ENCODE peak calls at places on chromosomes 1 and 21, in four cellular contexts. I, D, B and X are unnamed samples.

GRCh38 chr1:119783354-119784126 is 14.8 kb upstream of the HMGCS2 start:
- DNase-seq in I (peak; percentile 90), D (no peak), B (no peak), X (no peak)

GRCh38 chr1:180522204-180522497 is 19.8 kb upstream of the ACBD6 start:
- DNase-seq in I (no peak), D (no peak), B (no peak), X (no peak)

GRCh38 chr1:218357211-218357892 is 12.2 kb downstream of the TGFB2 start:
- DNase-seq in I (no peak), D (no peak), B (no peak), X (no peak)

GRCh38 chr1:241612533-241613505 is 27.4 kb downstream of the CHML start:
- DNase-seq in I (peak; percentile 95), D (no peak), B (no peak), X (no peak)

GRCh38 chr1:21264913-21265312 is 25.4 kb downstream of the ECE1 start:
- DNase-seq in I (no peak), D (no peak), B (no peak), X (no peak)

GRCh38 chr1:16720403-16721223 is 19.7 kb upstream of the RNU1-4 start:
- DNase-seq in I (no peak), D (peak; percentile 45), B (no peak), X (peak; percentile 81)

GRCh38 chr21:44525431-44526095 is 14.4 kb downstream of the KRTAP10-1 start:
- DNase-seq in I (no peak), D (no peak), B (peak; percentile 43), X (peak; percentile 23)

GRCh38 chr1:181647314-181648035 is 164.2 kb downstream of the CACNA1E start:
- DNase-seq in I (no peak), D (no peak), B (no peak), X (no peak)

GRCh38 chr1:234322979-234323378 is 50.3 kb upstream of the COA6 start:
- DNase-seq in I (peak; percentile 15), D (no peak), B (peak; percentile 77), X (no peak)

GRCh38 chr1:209884665-209885117 is 53.3 kb upstream of the SYT14 start:
- DNase-seq in I (peak; percentile 99), D (no peak), B (no peak), X (no peak)

GRCh38 chr1:210358511-210359148 is 29.9 kb downstream of the HHAT start:
- DNase-seq in I (no peak), D (no peak), B (no peak), X (no peak)

GRCh38 chr1:87473203-87473661 is 144.6 kb downstream of the LMO4 start:
- DNase-seq in I (no peak), D (no peak), B (no peak), X (no peak)

GRCh38 chr1:171984850-171985485 is 143.7 kb downstream of the DNM3 start:
- DNase-seq in I (peak; percentile 64), D (no peak), B (no peak), X (no peak)

GRCh38 chr1:18875107-18875795 is 15.8 kb upstream of the TAS1R2 start:
- DNase-seq in I (peak; percentile 83), D (peak; percentile 75), B (peak; percentile 91), X (peak; percentile 88)

GRCh38 chr1:226709942-226710341 is 29.1 kb downstream of the ITPKB start:
- DNase-seq in I (no peak), D (no peak), B (no peak), X (no peak)

GRCh38 chr1:206982216-206982615 is 12.0 kb upstream of the FCAMR start:
- DNase-seq in I (peak; percentile 33), D (no peak), B (no peak), X (no peak)

GRCh38 chr1:106225406-106225805 is 831.1 kb upstream of the PRMT6 start:
- DNase-seq in I (no peak), D (no peak), B (no peak), X (no peak)

GRCh38 chr21:38306833-38307232 is 50.0 kb downstream of the KCNJ15 start:
- DNase-seq in I (peak; percentile 99), D (no peak), B (no peak), X (no peak)

GRCh38 chr1:43437031-43437973 is 16.4 kb downstream of the HYI start:
- DNase-seq in I (no peak), D (no peak), B (no peak), X (no peak)

GRCh38 chr1:9294440-9294773 is 1.7 kb downstream of the SPSB1 start:
- DNase-seq in I (peak; percentile 75), D (no peak), B (no peak), X (no peak)

GRCh38 chr1:48947761-48948537 is 171.3 kb upstream of the BEND5 start:
- DNase-seq in I (no peak), D (no peak), B (no peak), X (no peak)

GRCh38 chr1:46098043-46098712 is 34.3 kb downstream of the PIK3R3 start:
- DNase-seq in I (no peak), D (no peak), B (no peak), X (no peak)

GRCh38 chr1:201190624-201191051 is at the start of gene IGFN1:
- DNase-seq in I (no peak), D (no peak), B (no peak), X (no peak)

GRCh38 chr1:212864201-212864600 is 6.1 kb downstream of the FLVCR1 start:
- DNase-seq in I (no peak), D (no peak), B (no peak), X (no peak)

GRCh38 chr1:212858055-212858460 is at the start of gene FLVCR1:
- DNase-seq in I (peak; percentile 93), D (peak; percentile 99), B (peak; percentile 99), X (peak; percentile 98)

GRCh38 chr1:212858461-212859265 is 588 bp downstream of the FLVCR1 start:
- DNase-seq in I (peak; percentile 34), D (peak; percentile 53), B (peak; percentile 73), X (peak; percentile 82)

GRCh38 chr1:212862111-212862690 is 4.1 kb downstream of the FLVCR1 start:
- DNase-seq in I (no peak), D (no peak), B (no peak), X (no peak)

GRCh38 chr1:212860713-212861581 is 2.9 kb downstream of the FLVCR1 start:
- DNase-seq in I (peak; percentile 6), D (no peak), B (no peak), X (no peak)
- H3K4me3 ChIP-seq in I (peak overlapping the region; percentile 4), D (no peak overlapping the region), B (no peak overlapping the region), X (no peak overlapping the region)

DNA sequence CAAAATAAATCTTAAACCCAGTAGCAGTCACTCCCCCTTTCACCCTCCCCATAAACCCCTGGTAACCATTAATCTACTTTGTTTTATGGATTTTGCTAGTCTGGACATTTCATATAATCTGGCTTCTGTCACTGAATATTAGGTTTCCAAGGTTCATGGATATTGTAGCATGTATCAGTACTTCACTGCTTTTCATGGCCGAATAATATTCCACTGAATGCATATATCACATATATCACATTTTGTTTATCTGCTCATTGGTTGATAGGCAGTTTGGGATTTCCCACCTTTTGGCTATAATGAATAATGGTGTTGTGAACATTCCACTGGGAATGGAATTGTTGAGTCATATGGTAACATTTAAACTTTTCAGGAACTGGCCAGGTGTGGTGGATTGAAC is 4.6 kb upstream of the WDR4 start:
- DNase-seq in I (no peak), D (no peak), B (no peak), X (no peak)
- H3K27ac ChIP-seq in I (no peak overlapping the region), D (no peak overlapping the region), B (no peak overlapping the region), X (no peak overlapping the region)

GRCh38 chr1:26282694-26283019 is 2.8 kb downstream of the SH3BGRL3 start:
- DNase-seq in I (no peak), D (no peak), B (no peak), X (no peak)

GRCh38 chr1:26284597-26285351 is 4.9 kb downstream of the SH3BGRL3 start:
- DNase-seq in I (peak; percentile 87), D (peak; percentile 71), B (peak; percentile 86), X (peak; percentile 85)

GRCh38 chr1:26285366-26286063 is 5.6 kb downstream of the SH3BGRL3 start:
- DNase-seq in I (no peak), D (no peak), B (no peak), X (no peak)

GRCh38 chr1:26283226-26283853 is 3.5 kb downstream of the SH3BGRL3 start:
- DNase-seq in I (no peak), D (no peak), B (no peak), X (no peak)

GRCh38 chr1:26283871-26284596 is 4.1 kb downstream of the SH3BGRL3 start:
- DNase-seq in I (no peak), D (no peak), B (peak; percentile 62), X (no peak)
- H3K4me1 ChIP-seq in I (peaks cover 49% of the 10 kb centered on the region), D (no peaks in the 10 kb centered on the region), B (peaks cover 64% of the 10 kb centered on the region), X (peaks cover 19% of the 10 kb centered on the region)

GRCh38 chr1:168348146-168348709 is 67.6 kb downstream of the TBX19 start:
- DNase-seq in I (peak; percentile 30), D (no peak), B (no peak), X (no peak)
- H3K4me3 ChIP-seq in I (peak overlapping the region; percentile 40), D (peak overlapping the region; percentile 55), B (peak overlapping the region; percentile 44), X (no peak overlapping the region)